ENCODE peak calls at places on chromosomes 5 and 9, in four cellular contexts. R is CD8-positive, alpha-beta memory T cell; Z is tibial nerve; X is mammary epithelial cell. C is an unnamed sample.

GRCh38 chr5:78537821-78538220 is 110.8 kb downstream of the LHFPL2 start:
- DNase-seq in R (no peak), Z (no peak), X (peak), C (peak)

GRCh38 chr5:114380721-114381120 is 18.9 kb downstream of the KCNN2 start:
- DNase-seq in R (no peak), Z (no peak), X (no peak), C (no peak)

GRCh38 chr5:56759521-56759920 is 55.8 kb upstream of the MAP3K1 start:
- DNase-seq in R (no peak), Z (no peak), X (no peak), C (no peak)

GRCh38 chr5:134007581-134008256 is 2.9 kb upstream of the VDAC1 start:
- DNase-seq in R (no peak), Z (no peak), X (no peak), C (no peak)

GRCh38 chr5:71528206-71528605 is 58.9 kb upstream of the MCCC2 start:
- DNase-seq in R (no peak), Z (no peak), X (no peak), C (peak)

GRCh38 chr5:38330207-38330606 is 71.8 kb downstream of the EGFLAM start:
- DNase-seq in R (no peak), Z (no peak), X (no peak), C (peak)

GRCh38 chr9:37903581-37903830 is 421 bp downstream of the SLC25A51 start:
- DNase-seq in R (no peak), Z (no peak), X (no peak), C (peak)

GRCh38 chr5:1820926-1821325 is 19.7 kb downstream of the NDUFS6 start:
- DNase-seq in R (no peak), Z (no peak), X (no peak), C (no peak)

GRCh38 chr9:88777498-88778312 is 213.6 kb upstream of the S1PR3 start:
- DNase-seq in R (no peak), Z (no peak), X (no peak), C (peak)

GRCh38 chr9:76109953-76110352 is 219.5 kb downstream of the PCSK5 start:
- DNase-seq in R (no peak), Z (no peak), X (peak), C (peak)

GRCh38 chr5:119291056-119291455 is 64.8 kb upstream of the TNFAIP8 start:
- DNase-seq in R (no peak), Z (no peak), X (no peak), C (no peak)

GRCh38 chr5:144328505-144328904 is 157.8 kb downstream of the KCTD16 start:
- DNase-seq in R (no peak), Z (no peak), X (no peak), C (no peak)

GRCh38 chr5:115543931-115544370 is 624 bp downstream of the FEM1C start:
- DNase-seq in R (peak), Z (peak), X (peak), C (peak)

GRCh38 chr5:17426104-17426739 is 71.8 kb upstream of the TAF11L2 start:
- DNase-seq in R (no peak), Z (no peak), X (no peak), C (no peak)

GRCh38 chr5:111655169-111655924 is 101.6 kb downstream of the NREP start:
- DNase-seq in R (no peak), Z (no peak), X (peak), C (peak)

GRCh38 chr5:36060516-36060885 is 6.2 kb downstream of the UGT3A2 start:
- DNase-seq in R (no peak), Z (no peak), X (no peak), C (no peak)

GRCh38 chr5:132391247-132391646 is 21.7 kb downstream of the SLC22A5 start:
- DNase-seq in R (no peak), Z (no peak), X (no peak), C (no peak)

GRCh38 chr9:76296561-76297276 is 97.5 kb downstream of the RFK start:
- DNase-seq in R (no peak), Z (no peak), X (no peak), C (no peak)

GRCh38 chr5:26192496-26192895 is 845.9 kb downstream of the CDH9 start:
- DNase-seq in R (no peak), Z (no peak), X (no peak), C (peak)

GRCh38 chr5:61625682-61626620 is 293.9 kb downstream of the ZSWIM6 start:
- DNase-seq in R (no peak), Z (peak), X (no peak), C (peak)

GRCh38 chr5:107630184-107630583 is 40.6 kb downstream of the EFNA5 start:
- DNase-seq in R (no peak), Z (no peak), X (no peak), C (no peak)

GRCh38 chr5:78497573-78498533 is 137.4 kb downstream of the SCAMP1 start:
- DNase-seq in R (no peak), Z (no peak), X (no peak), C (no peak)

GRCh38 chr9:130239741-130240241 is 25.8 kb upstream of the HMCN2 start:
- DNase-seq in R (no peak), Z (no peak), X (no peak), C (no peak)

GRCh38 chr5:132002701-132003100 is 8.8 kb downstream of the ACSL6 start:
- DNase-seq in R (no peak), Z (no peak), X (no peak), C (no peak)

GRCh38 chr9:21796768-21797167 is 5.7 kb upstream of the MTAP start:
- DNase-seq in R (no peak), Z (no peak), X (peak), C (no peak)

GRCh38 chr9:16521868-16522381 is 348.5 kb downstream of the BNC2 start:
- DNase-seq in R (no peak), Z (no peak), X (peak), C (peak)

GRCh38 chr5:139633295-139634027 is 14.7 kb upstream of the CXXC5 start:
- DNase-seq in R (peak), Z (no peak), X (peak), C (peak)

GRCh38 chr5:79070002-79070567 is 518 bp downstream of the BHMT2 start:
- DNase-seq in R (no peak), Z (peak), X (no peak), C (no peak)

GRCh38 chr5:162248107-162248713 is 180.6 kb downstream of the GABRG2 start:
- DNase-seq in R (no peak), Z (no peak), X (no peak), C (no peak)

GRCh38 chr5:33311893-33312292 is 128.9 kb upstream of the TARS1 start:
- DNase-seq in R (no peak), Z (no peak), X (peak), C (peak)

GRCh38 chr5:132309679-132310078 is 15.5 kb downstream of the SLC22A4 start:
- DNase-seq in R (no peak), Z (no peak), X (no peak), C (no peak)

GRCh38 chr5:39697891-39698290 is 273.1 kb upstream of the DAB2 start:
- DNase-seq in R (no peak), Z (no peak), X (no peak), C (no peak)

GRCh38 chr9:93127395-93127911 is 6.6 kb downstream of the NINJ1 start:
- DNase-seq in R (peak), Z (peak), X (no peak), C (peak)

GRCh38 chr5:83029912-83030311 is 47.3 kb downstream of the TMEM167A start:
- DNase-seq in R (no peak), Z (no peak), X (peak), C (peak)

GRCh38 chr5:79202076-79202475 is 33.9 kb upstream of the JMY start:
- DNase-seq in R (no peak), Z (no peak), X (peak), C (no peak)

GRCh38 chr9:137256362-137256761 is 1.2 kb downstream of the NELFB start:
- DNase-seq in R (no peak), Z (no peak), X (no peak), C (no peak)
- H3K4me3 ChIP-seq in R (peak), Z (peak), X (peak), C (peak)

GRCh38 chr5:55134053-55134722 is 25.8 kb upstream of the GPX8 start:
- DNase-seq in R (no peak), Z (no peak), X (no peak), C (no peak)
- H3K4me3 ChIP-seq in R (no peak), Z (no peak), X (no peak), C (no peak)

DNA sequence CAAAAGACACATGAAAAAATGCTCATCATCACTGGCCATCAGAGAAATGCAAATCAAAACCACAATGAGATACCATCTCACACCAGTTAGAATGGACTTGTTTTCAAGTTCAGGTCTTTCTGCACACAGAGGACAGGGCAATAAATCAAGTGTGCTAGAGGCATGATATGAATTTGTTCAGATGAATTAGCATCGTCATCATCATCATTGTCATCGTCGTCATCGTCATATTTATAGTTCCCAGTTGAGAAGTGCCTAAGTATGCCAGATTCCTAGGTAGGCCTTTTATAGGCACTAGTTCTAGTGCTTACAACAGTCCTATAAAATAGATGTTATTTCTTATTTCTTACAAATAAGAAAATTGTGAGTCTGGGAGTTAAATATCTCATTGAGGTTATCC is 34.7 kb upstream of the RASEF start:
- DNase-seq in R (no peak), Z (no peak), X (no peak), C (no peak)
- H3K4me3 ChIP-seq in R (no peak), Z (no peak), X (no peak), C (no peak)

DNA sequence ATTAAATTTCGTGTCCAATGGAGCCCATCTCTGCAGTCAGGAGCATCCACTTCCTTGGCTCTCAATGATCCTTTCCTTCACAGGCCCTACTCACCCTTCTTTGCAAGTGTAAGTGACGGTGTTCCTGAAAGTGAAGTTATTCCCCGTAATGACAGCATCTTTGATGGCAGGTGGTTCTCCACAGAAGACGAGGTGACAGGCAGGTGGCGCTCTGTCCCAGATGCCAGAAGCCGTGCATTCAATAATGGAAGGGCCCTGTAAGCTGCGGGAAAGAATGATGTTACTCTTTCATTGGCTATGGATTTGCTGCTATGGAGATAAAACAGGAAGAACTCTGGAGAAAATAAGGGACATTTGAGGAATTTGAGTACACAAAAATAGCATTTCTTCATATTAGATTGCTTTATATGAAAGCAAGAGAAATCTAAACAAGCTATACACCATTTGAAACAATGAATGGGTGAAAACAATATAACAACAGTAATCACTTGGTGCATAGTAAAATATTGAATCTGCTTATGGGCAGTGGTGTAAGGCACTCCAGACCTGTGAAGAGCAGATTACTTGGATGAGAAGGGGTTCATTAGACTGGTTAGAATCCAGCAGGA is 89.9 kb upstream of the TXNDC8 start:
- DNase-seq in R (no peak), Z (no peak), X (peak), C (peak)
- H3K4me3 ChIP-seq in R (no peak), Z (no peak), X (no peak), C (no peak)

GRCh38 chr5:135086326-135086725 is 52.3 kb upstream of the PITX1 start:
- DNase-seq in R (no peak), Z (no peak), X (no peak), C (no peak)

GRCh38 chr5:135085133-135085935 is 51.3 kb upstream of the PITX1 start:
- DNase-seq in R (no peak), Z (no peak), X (peak), C (no peak)

GRCh38 chr5:135089912-135090311 is 55.9 kb upstream of the PITX1 start:
- DNase-seq in R (no peak), Z (no peak), X (no peak), C (no peak)

GRCh38 chr5:135087950-135088349 is 53.9 kb upstream of the PITX1 start:
- DNase-seq in R (no peak), Z (no peak), X (no peak), C (no peak)

DNA sequence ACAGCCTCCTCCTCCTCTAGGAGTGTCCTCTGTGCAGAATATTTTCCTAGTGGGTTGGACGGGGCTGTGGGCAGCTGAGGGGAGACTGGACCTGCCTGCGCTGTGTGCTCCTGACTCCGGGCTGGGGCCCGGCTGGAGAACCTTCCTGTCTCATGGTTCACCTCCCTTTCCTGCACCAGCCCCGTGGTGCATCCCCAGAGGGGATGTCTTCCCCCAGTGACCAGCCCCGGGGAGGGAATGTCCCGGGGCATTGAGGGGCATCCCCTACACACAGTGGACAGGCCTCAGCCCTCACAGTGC is 51.9 kb upstream of the PITX1 start:
- DNase-seq in R (no peak), Z (no peak), X (no peak), C (no peak)
- H3K4me3 ChIP-seq in R (no peak), Z (no peak), X (no peak), C (no peak)

C was measured in astrocyte of the spinal cord.